ENCODE peak calls at places on chromosomes 6 and 20, in nine cellular contexts. One of them, this sample, is unnamed.

GRCh38 chr6:15962449-15962764 is 166.5 kb upstream of the MYLIP start:
- DNase-seq in NT2/D1: no peak
- DNase-seq in Panc1: no peak
- DNase-seq in HCT116: no peak
- DNase-seq in heart right ventricle: no peak
- DNase-seq in aorta: no peak
- DNase-seq in transverse colon: no peak
- DNase-seq in cardiac muscle cell: peak; percentile 95
- DNase-seq in lower lobe of right lung: no peak
- DNase-seq in this sample: no peak

GRCh38 chr6:145155411-145155810 is 579.9 kb downstream of the EPM2A start:
- DNase-seq in lower lobe of right lung: no peak
- DNase-seq in transverse colon: no peak
- DNase-seq in aorta: no peak
- DNase-seq in Panc1: no peak
- DNase-seq in cardiac muscle cell: no peak
- DNase-seq in heart right ventricle: no peak
- DNase-seq in HCT116: no peak
- DNase-seq in NT2/D1: no peak
- DNase-seq in this sample: no peak

GRCh38 chr20:32385541-32385940 is 27.4 kb downstream of the ASXL1 start:
- DNase-seq in NT2/D1: no peak
- DNase-seq in lower lobe of right lung: no peak
- DNase-seq in cardiac muscle cell: no peak
- DNase-seq in transverse colon: no peak
- DNase-seq in aorta: no peak
- DNase-seq in HCT116: no peak
- DNase-seq in Panc1: no peak
- DNase-seq in heart right ventricle: no peak
- DNase-seq in this sample: no peak

GRCh38 chr6:147577466-147577865 is 69.0 kb downstream of the SAMD5 start:
- DNase-seq in HCT116: no peak
- DNase-seq in NT2/D1: no peak
- DNase-seq in heart right ventricle: no peak
- DNase-seq in transverse colon: no peak
- DNase-seq in aorta: no peak
- DNase-seq in lower lobe of right lung: no peak
- DNase-seq in cardiac muscle cell: no peak
- DNase-seq in Panc1: no peak
- DNase-seq in this sample: no peak

GRCh38 chr6:73285674-73286283 is 22.8 kb upstream of the KHDC1 start:
- DNase-seq in transverse colon: no peak
- DNase-seq in HCT116: peak; percentile 23
- DNase-seq in lower lobe of right lung: no peak
- DNase-seq in aorta: no peak
- DNase-seq in cardiac muscle cell: peak; percentile 74
- DNase-seq in Panc1: no peak
- DNase-seq in NT2/D1: no peak
- DNase-seq in heart right ventricle: no peak
- DNase-seq in this sample: no peak

GRCh38 chr6:166418691-166419143 is 36.0 kb upstream of the MPC1 start:
- DNase-seq in Panc1: no peak
- DNase-seq in heart right ventricle: no peak
- DNase-seq in lower lobe of right lung: no peak
- DNase-seq in HCT116: no peak
- DNase-seq in cardiac muscle cell: no peak
- DNase-seq in NT2/D1: no peak
- DNase-seq in transverse colon: no peak
- DNase-seq in aorta: no peak
- DNase-seq in this sample: no peak

GRCh38 chr6:157840776-157841175 is 17.7 kb downstream of the SNX9 start:
- DNase-seq in transverse colon: no peak
- DNase-seq in NT2/D1: no peak
- DNase-seq in aorta: no peak
- DNase-seq in heart right ventricle: no peak
- DNase-seq in Panc1: no peak
- DNase-seq in cardiac muscle cell: peak; percentile 49
- DNase-seq in HCT116: no peak
- DNase-seq in lower lobe of right lung: no peak
- DNase-seq in this sample: no peak

GRCh38 chr6:7901056-7901455 is 9.5 kb downstream of the TXNDC5 start:
- DNase-seq in cardiac muscle cell: no peak
- DNase-seq in Panc1: no peak
- DNase-seq in HCT116: no peak
- DNase-seq in heart right ventricle: no peak
- DNase-seq in transverse colon: peak; percentile 67
- DNase-seq in NT2/D1: no peak
- DNase-seq in lower lobe of right lung: no peak
- DNase-seq in aorta: no peak
- DNase-seq in this sample: no peak

GRCh38 chr20:17889226-17889625 is 79.4 kb downstream of the SNX5 start:
- DNase-seq in HCT116: peak; percentile 15
- DNase-seq in Panc1: no peak
- DNase-seq in NT2/D1: no peak
- DNase-seq in transverse colon: no peak
- DNase-seq in lower lobe of right lung: no peak
- DNase-seq in cardiac muscle cell: peak; percentile 50
- DNase-seq in aorta: no peak
- DNase-seq in heart right ventricle: no peak
- DNase-seq in this sample: no peak

GRCh38 chr20:1800777-1801176 is 94.4 kb upstream of the SIRPA start:
- DNase-seq in HCT116: no peak
- DNase-seq in lower lobe of right lung: no peak
- DNase-seq in aorta: no peak
- DNase-seq in cardiac muscle cell: peak; percentile 57
- DNase-seq in heart right ventricle: no peak
- DNase-seq in Panc1: no peak
- DNase-seq in transverse colon: no peak
- DNase-seq in NT2/D1: no peak
- DNase-seq in this sample: no peak

GRCh38 chr6:27810768-27811298 is 101.4 kb downstream of the OR2B2 start:
- DNase-seq in Panc1: no peak
- DNase-seq in HCT116: no peak
- DNase-seq in NT2/D1: no peak
- DNase-seq in transverse colon: no peak
- DNase-seq in aorta: no peak
- DNase-seq in cardiac muscle cell: no peak
- DNase-seq in heart right ventricle: no peak
- DNase-seq in lower lobe of right lung: no peak
- DNase-seq in this sample: peak; percentile 31

GRCh38 chr6:163738725-163739124 is 324.2 kb downstream of the QKI start:
- DNase-seq in heart right ventricle: no peak
- DNase-seq in aorta: no peak
- DNase-seq in NT2/D1: no peak
- DNase-seq in cardiac muscle cell: no peak
- DNase-seq in transverse colon: no peak
- DNase-seq in lower lobe of right lung: no peak
- DNase-seq in Panc1: no peak
- DNase-seq in HCT116: no peak
- DNase-seq in this sample: no peak

GRCh38 chr20:54643761-54644160 is 168.4 kb downstream of the DOK5 start:
- DNase-seq in lower lobe of right lung: no peak
- DNase-seq in HCT116: no peak
- DNase-seq in cardiac muscle cell: peak; percentile 89
- DNase-seq in Panc1: no peak
- DNase-seq in NT2/D1: no peak
- DNase-seq in transverse colon: no peak
- DNase-seq in aorta: peak; percentile 71
- DNase-seq in heart right ventricle: no peak
- DNase-seq in this sample: no peak

GRCh38 chr6:166586424-166587156 is at the start of gene RAMACL:
- DNase-seq in lower lobe of right lung: no peak
- DNase-seq in cardiac muscle cell: no peak
- DNase-seq in aorta: no peak
- DNase-seq in heart right ventricle: no peak
- DNase-seq in NT2/D1: no peak
- DNase-seq in HCT116: peak; percentile 51
- DNase-seq in Panc1: no peak
- DNase-seq in transverse colon: peak; percentile 52
- DNase-seq in this sample: no peak

GRCh38 chr20:34621383-34622367 is 55.2 kb downstream of the PIGU start:
- DNase-seq in lower lobe of right lung: no peak
- DNase-seq in NT2/D1: no peak
- DNase-seq in HCT116: no peak
- DNase-seq in transverse colon: peak; percentile 58
- DNase-seq in cardiac muscle cell: peak; percentile 47
- DNase-seq in heart right ventricle: no peak
- DNase-seq in aorta: no peak
- DNase-seq in Panc1: no peak
- DNase-seq in this sample: no peak

GRCh38 chr6:106547556-106547955 is 81.7 kb downstream of the RTN4IP1 start:
- DNase-seq in transverse colon: no peak
- DNase-seq in Panc1: no peak
- DNase-seq in aorta: no peak
- DNase-seq in cardiac muscle cell: peak; percentile 53
- DNase-seq in heart right ventricle: no peak
- DNase-seq in lower lobe of right lung: no peak
- DNase-seq in NT2/D1: no peak
- DNase-seq in HCT116: no peak
- DNase-seq in this sample: no peak

GRCh38 chr6:45001663-45002062 is 326.5 kb upstream of the RUNX2 start:
- DNase-seq in cardiac muscle cell: no peak
- DNase-seq in Panc1: no peak
- DNase-seq in aorta: no peak
- DNase-seq in HCT116: no peak
- DNase-seq in NT2/D1: no peak
- DNase-seq in heart right ventricle: no peak
- DNase-seq in transverse colon: no peak
- DNase-seq in lower lobe of right lung: no peak
- DNase-seq in this sample: no peak

GRCh38 chr6:136035378-136036070 is 184.0 kb downstream of the PDE7B start:
- DNase-seq in NT2/D1: no peak
- DNase-seq in cardiac muscle cell: peak; percentile 94
- DNase-seq in lower lobe of right lung: no peak
- DNase-seq in HCT116: no peak
- DNase-seq in aorta: no peak
- DNase-seq in heart right ventricle: peak; percentile 69
- DNase-seq in Panc1: no peak
- DNase-seq in transverse colon: no peak
- DNase-seq in this sample: no peak

GRCh38 chr6:108653864-108654402 is 93.2 kb downstream of the FOXO3 start:
- DNase-seq in heart right ventricle: peak; percentile 61
- DNase-seq in transverse colon: no peak
- DNase-seq in lower lobe of right lung: peak; percentile 60
- DNase-seq in HCT116: no peak
- DNase-seq in aorta: peak; percentile 60
- DNase-seq in NT2/D1: no peak
- DNase-seq in cardiac muscle cell: peak; percentile 84
- DNase-seq in Panc1: no peak
- DNase-seq in this sample: no peak

GRCh38 chr6:3910264-3910663 is 61.1 kb downstream of the FAM50B start:
- DNase-seq in cardiac muscle cell: no peak
- DNase-seq in transverse colon: no peak
- DNase-seq in Panc1: no peak
- DNase-seq in NT2/D1: no peak
- DNase-seq in aorta: no peak
- DNase-seq in lower lobe of right lung: no peak
- DNase-seq in heart right ventricle: no peak
- DNase-seq in HCT116: no peak
- DNase-seq in this sample: no peak

GRCh38 chr20:431012-431904 is 23.2 kb downstream of the RBCK1 start:
- DNase-seq in HCT116: peak; percentile 69
- DNase-seq in NT2/D1: peak; percentile 47
- DNase-seq in Panc1: peak; percentile 58
- DNase-seq in lower lobe of right lung: no peak
- DNase-seq in heart right ventricle: peak; percentile 47
- DNase-seq in cardiac muscle cell: peak; percentile 72
- DNase-seq in transverse colon: peak; percentile 59
- DNase-seq in aorta: peak; percentile 74
- DNase-seq in this sample: peak; percentile 74

GRCh38 chr6:52731719-52732118 is 31.6 kb downstream of the GSTA2 start:
- DNase-seq in NT2/D1: peak; percentile 15
- DNase-seq in aorta: no peak
- DNase-seq in lower lobe of right lung: no peak
- DNase-seq in Panc1: no peak
- DNase-seq in cardiac muscle cell: no peak
- DNase-seq in HCT116: no peak
- DNase-seq in transverse colon: no peak
- DNase-seq in heart right ventricle: no peak
- DNase-seq in this sample: peak; percentile 89

GRCh38 chr6:82144852-82145332 is 102.7 kb downstream of the IBTK start:
- DNase-seq in transverse colon: peak; percentile 21
- DNase-seq in lower lobe of right lung: no peak
- DNase-seq in HCT116: peak; percentile 57
- DNase-seq in heart right ventricle: peak; percentile 83
- DNase-seq in Panc1: peak; percentile 47
- DNase-seq in cardiac muscle cell: peak; percentile 79
- DNase-seq in NT2/D1: no peak
- DNase-seq in aorta: peak; percentile 67
- DNase-seq in this sample: no peak

GRCh38 chr6:36657942-36658544 is 20.5 kb upstream of the CDKN1A start:
- DNase-seq in HCT116: no peak
- DNase-seq in Panc1: no peak
- DNase-seq in transverse colon: no peak
- DNase-seq in lower lobe of right lung: no peak
- DNase-seq in cardiac muscle cell: no peak
- DNase-seq in heart right ventricle: no peak
- DNase-seq in NT2/D1: no peak
- DNase-seq in aorta: no peak
- DNase-seq in this sample: no peak
- H3K4me3 ChIP-seq in HCT116: no peak overlapping the region
- H3K4me3 ChIP-seq in Panc1: no peak overlapping the region
- H3K4me3 ChIP-seq in transverse colon: no peak overlapping the region
- H3K4me3 ChIP-seq in lower lobe of right lung: no peak overlapping the region
- H3K4me3 ChIP-seq in cardiac muscle cell: no peak overlapping the region
- H3K4me3 ChIP-seq in heart right ventricle: no peak overlapping the region
- H3K4me3 ChIP-seq in NT2/D1: no peak overlapping the region
- H3K4me3 ChIP-seq in aorta: no peak overlapping the region
- H3K4me3 ChIP-seq in this sample: no peak overlapping the region

GRCh38 chr6:10407674-10408054 is 7.2 kb downstream of the TFAP2A start:
- DNase-seq in NT2/D1: no peak
- DNase-seq in heart right ventricle: no peak
- DNase-seq in HCT116: no peak
- DNase-seq in lower lobe of right lung: no peak
- DNase-seq in Panc1: no peak
- DNase-seq in cardiac muscle cell: no peak
- DNase-seq in aorta: no peak
- DNase-seq in transverse colon: no peak
- DNase-seq in this sample: no peak
- H3K4me3 ChIP-seq in NT2/D1: no peak overlapping the region
- H3K4me3 ChIP-seq in heart right ventricle: no peak overlapping the region
- H3K4me3 ChIP-seq in HCT116: no peak overlapping the region
- H3K4me3 ChIP-seq in lower lobe of right lung: no peak overlapping the region
- H3K4me3 ChIP-seq in Panc1: peak overlapping the region; percentile 96
- H3K4me3 ChIP-seq in cardiac muscle cell: no peak overlapping the region
- H3K4me3 ChIP-seq in aorta: no peak overlapping the region
- H3K4me3 ChIP-seq in transverse colon: no peak overlapping the region
- H3K4me3 ChIP-seq in this sample: no peak overlapping the region

GRCh38 chr20:20009784-20010253 is 7.3 kb upstream of the NAA20 start:
- DNase-seq in lower lobe of right lung: no peak
- DNase-seq in cardiac muscle cell: no peak
- DNase-seq in heart right ventricle: no peak
- DNase-seq in NT2/D1: no peak
- DNase-seq in HCT116: no peak
- DNase-seq in Panc1: no peak
- DNase-seq in transverse colon: no peak
- DNase-seq in aorta: no peak
- DNase-seq in this sample: no peak
- H3K4me3 ChIP-seq in lower lobe of right lung: no peak overlapping the region
- H3K4me3 ChIP-seq in cardiac muscle cell: no peak overlapping the region
- H3K4me3 ChIP-seq in heart right ventricle: no peak overlapping the region
- H3K4me3 ChIP-seq in NT2/D1: no peak overlapping the region
- H3K4me3 ChIP-seq in HCT116: no peak overlapping the region
- H3K4me3 ChIP-seq in Panc1: no peak overlapping the region
- H3K4me3 ChIP-seq in transverse colon: no peak overlapping the region
- H3K4me3 ChIP-seq in aorta: no peak overlapping the region
- H3K4me3 ChIP-seq in this sample: no peak overlapping the region

GRCh38 chr6:152112503-152113261 is 305.2 kb downstream of the ESR1 start:
- DNase-seq in lower lobe of right lung: peak; percentile 76
- DNase-seq in Panc1: no peak
- DNase-seq in heart right ventricle: peak; percentile 76
- DNase-seq in transverse colon: peak; percentile 57
- DNase-seq in cardiac muscle cell: no peak
- DNase-seq in NT2/D1: no peak
- DNase-seq in HCT116: no peak
- DNase-seq in aorta: peak; percentile 92
- DNase-seq in this sample: no peak
- H3K4me3 ChIP-seq in lower lobe of right lung: no peak overlapping the region
- H3K4me3 ChIP-seq in Panc1: no peak overlapping the region
- H3K4me3 ChIP-seq in heart right ventricle: no peak overlapping the region
- H3K4me3 ChIP-seq in transverse colon: no peak overlapping the region
- H3K4me3 ChIP-seq in cardiac muscle cell: no peak overlapping the region
- H3K4me3 ChIP-seq in NT2/D1: no peak overlapping the region
- H3K4me3 ChIP-seq in HCT116: no peak overlapping the region
- H3K4me3 ChIP-seq in aorta: no peak overlapping the region
- H3K4me3 ChIP-seq in this sample: no peak overlapping the region

This sample was measured in HAP-1.